ENCODE peak calls at places on chromosomes 6 and 20, in ten cellular contexts. One of them, this sample, is unnamed.

GRCh38 chr6:119079288-119079809 is 885 bp upstream of the FAM184A start:
- ATAC-seq in T-cell: no peak
- ATAC-seq in lung: no peak
- ATAC-seq in CD8-positive, alpha-beta T cell: no peak
- ATAC-seq in Right ventricle myocardium superior: no peak
- ATAC-seq in HCT116: no peak
- ATAC-seq in gastroesophageal sphincter: no peak
- ATAC-seq in activated naive CD4-positive, alpha-beta T cell treated with anti-CD3 and anti-CD28 coated beads, Interleukin-2, amount 50 U/mL, for 72 hours: no peak
- ATAC-seq in Panc1: no peak
- ATAC-seq in GM23338: no peak
- ATAC-seq in this sample: no peak

GRCh38 chr20:38181207-38181693 is 16.2 kb upstream of the TGM2 start:
- ATAC-seq in T-cell: no peak
- ATAC-seq in lung: no peak
- ATAC-seq in CD8-positive, alpha-beta T cell: no peak
- ATAC-seq in Right ventricle myocardium superior: no peak
- ATAC-seq in HCT116: peak
- ATAC-seq in gastroesophageal sphincter: no peak
- ATAC-seq in activated naive CD4-positive, alpha-beta T cell treated with anti-CD3 and anti-CD28 coated beads, Interleukin-2, amount 50 U/mL, for 72 hours: no peak
- ATAC-seq in Panc1: no peak
- ATAC-seq in GM23338: no peak
- ATAC-seq in this sample: peak

GRCh38 chr20:37335642-37336368 is 10.1 kb upstream of the SRC start:
- ATAC-seq in T-cell: no peak
- ATAC-seq in lung: peak
- ATAC-seq in CD8-positive, alpha-beta T cell: no peak
- ATAC-seq in Right ventricle myocardium superior: no peak
- ATAC-seq in HCT116: peak
- ATAC-seq in gastroesophageal sphincter: no peak
- ATAC-seq in activated naive CD4-positive, alpha-beta T cell treated with anti-CD3 and anti-CD28 coated beads, Interleukin-2, amount 50 U/mL, for 72 hours: no peak
- ATAC-seq in Panc1: peak
- ATAC-seq in GM23338: no peak
- ATAC-seq in this sample: peak

GRCh38 chr6:79673947-79674346 is 42.8 kb downstream of the SH3BGRL2 start:
- ATAC-seq in T-cell: no peak
- ATAC-seq in lung: no peak
- ATAC-seq in CD8-positive, alpha-beta T cell: no peak
- ATAC-seq in Right ventricle myocardium superior: no peak
- ATAC-seq in HCT116: no peak
- ATAC-seq in gastroesophageal sphincter: no peak
- ATAC-seq in activated naive CD4-positive, alpha-beta T cell treated with anti-CD3 and anti-CD28 coated beads, Interleukin-2, amount 50 U/mL, for 72 hours: no peak
- ATAC-seq in Panc1: no peak
- ATAC-seq in GM23338: no peak
- ATAC-seq in this sample: no peak

GRCh38 chr6:82169138-82169876 is 78.2 kb downstream of the IBTK start:
- ATAC-seq in T-cell: no peak
- ATAC-seq in lung: no peak
- ATAC-seq in CD8-positive, alpha-beta T cell: no peak
- ATAC-seq in Right ventricle myocardium superior: peak
- ATAC-seq in HCT116: no peak
- ATAC-seq in gastroesophageal sphincter: no peak
- ATAC-seq in activated naive CD4-positive, alpha-beta T cell treated with anti-CD3 and anti-CD28 coated beads, Interleukin-2, amount 50 U/mL, for 72 hours: no peak
- ATAC-seq in Panc1: no peak
- ATAC-seq in GM23338: no peak
- ATAC-seq in this sample: peak

GRCh38 chr6:117346142-117346930 is 79.4 kb downstream of the ROS1 start:
- ATAC-seq in T-cell: no peak
- ATAC-seq in lung: no peak
- ATAC-seq in CD8-positive, alpha-beta T cell: no peak
- ATAC-seq in Right ventricle myocardium superior: no peak
- ATAC-seq in HCT116: peak
- ATAC-seq in gastroesophageal sphincter: no peak
- ATAC-seq in activated naive CD4-positive, alpha-beta T cell treated with anti-CD3 and anti-CD28 coated beads, Interleukin-2, amount 50 U/mL, for 72 hours: no peak
- ATAC-seq in Panc1: no peak
- ATAC-seq in GM23338: no peak
- ATAC-seq in this sample: peak

GRCh38 chr6:85764844-85765243 is 122.2 kb upstream of the SYNCRIP start:
- ATAC-seq in T-cell: no peak
- ATAC-seq in lung: no peak
- ATAC-seq in CD8-positive, alpha-beta T cell: no peak
- ATAC-seq in Right ventricle myocardium superior: no peak
- ATAC-seq in HCT116: no peak
- ATAC-seq in gastroesophageal sphincter: no peak
- ATAC-seq in activated naive CD4-positive, alpha-beta T cell treated with anti-CD3 and anti-CD28 coated beads, Interleukin-2, amount 50 U/mL, for 72 hours: no peak
- ATAC-seq in Panc1: no peak
- ATAC-seq in GM23338: no peak
- ATAC-seq in this sample: no peak

GRCh38 chr6:37236921-37237320 is 20.7 kb upstream of the TBC1D22B start:
- ATAC-seq in T-cell: no peak
- ATAC-seq in lung: no peak
- ATAC-seq in CD8-positive, alpha-beta T cell: no peak
- ATAC-seq in Right ventricle myocardium superior: no peak
- ATAC-seq in HCT116: no peak
- ATAC-seq in gastroesophageal sphincter: no peak
- ATAC-seq in activated naive CD4-positive, alpha-beta T cell treated with anti-CD3 and anti-CD28 coated beads, Interleukin-2, amount 50 U/mL, for 72 hours: no peak
- ATAC-seq in Panc1: no peak
- ATAC-seq in GM23338: no peak
- ATAC-seq in this sample: no peak

GRCh38 chr6:24898607-24899133 is 37.1 kb downstream of the RIPOR2 start:
- ATAC-seq in T-cell: no peak
- ATAC-seq in lung: no peak
- ATAC-seq in CD8-positive, alpha-beta T cell: no peak
- ATAC-seq in Right ventricle myocardium superior: no peak
- ATAC-seq in HCT116: no peak
- ATAC-seq in gastroesophageal sphincter: no peak
- ATAC-seq in activated naive CD4-positive, alpha-beta T cell treated with anti-CD3 and anti-CD28 coated beads, Interleukin-2, amount 50 U/mL, for 72 hours: peak
- ATAC-seq in Panc1: no peak
- ATAC-seq in GM23338: no peak
- ATAC-seq in this sample: no peak

GRCh38 chr6:94300424-94301144 is 881.2 kb upstream of the EPHA7 start:
- ATAC-seq in T-cell: no peak
- ATAC-seq in lung: no peak
- ATAC-seq in CD8-positive, alpha-beta T cell: no peak
- ATAC-seq in Right ventricle myocardium superior: peak
- ATAC-seq in HCT116: no peak
- ATAC-seq in gastroesophageal sphincter: no peak
- ATAC-seq in activated naive CD4-positive, alpha-beta T cell treated with anti-CD3 and anti-CD28 coated beads, Interleukin-2, amount 50 U/mL, for 72 hours: no peak
- ATAC-seq in Panc1: no peak
- ATAC-seq in GM23338: no peak
- ATAC-seq in this sample: no peak

GRCh38 chr6:63307581-63308246 is 12.1 kb downstream of the LGSN start:
- ATAC-seq in T-cell: no peak
- ATAC-seq in lung: no peak
- ATAC-seq in CD8-positive, alpha-beta T cell: no peak
- ATAC-seq in Right ventricle myocardium superior: peak
- ATAC-seq in HCT116: peak
- ATAC-seq in gastroesophageal sphincter: no peak
- ATAC-seq in activated naive CD4-positive, alpha-beta T cell treated with anti-CD3 and anti-CD28 coated beads, Interleukin-2, amount 50 U/mL, for 72 hours: peak
- ATAC-seq in Panc1: peak
- ATAC-seq in GM23338: peak
- ATAC-seq in this sample: peak

GRCh38 chr6:5672581-5673011 is 334.1 kb downstream of the NRN1 start:
- ATAC-seq in T-cell: no peak
- ATAC-seq in lung: peak
- ATAC-seq in CD8-positive, alpha-beta T cell: no peak
- ATAC-seq in Right ventricle myocardium superior: peak
- ATAC-seq in HCT116: no peak
- ATAC-seq in gastroesophageal sphincter: peak
- ATAC-seq in activated naive CD4-positive, alpha-beta T cell treated with anti-CD3 and anti-CD28 coated beads, Interleukin-2, amount 50 U/mL, for 72 hours: no peak
- ATAC-seq in Panc1: no peak
- ATAC-seq in GM23338: peak
- ATAC-seq in this sample: peak

GRCh38 chr6:27760464-27760863 is 151.7 kb downstream of the OR2B2 start:
- ATAC-seq in T-cell: no peak
- ATAC-seq in lung: no peak
- ATAC-seq in CD8-positive, alpha-beta T cell: no peak
- ATAC-seq in Right ventricle myocardium superior: no peak
- ATAC-seq in HCT116: no peak
- ATAC-seq in gastroesophageal sphincter: no peak
- ATAC-seq in activated naive CD4-positive, alpha-beta T cell treated with anti-CD3 and anti-CD28 coated beads, Interleukin-2, amount 50 U/mL, for 72 hours: no peak
- ATAC-seq in Panc1: no peak
- ATAC-seq in GM23338: no peak
- ATAC-seq in this sample: no peak

GRCh38 chr6:116557863-116558262 is 4.3 kb downstream of the CALHM4 start:
- ATAC-seq in T-cell: no peak
- ATAC-seq in lung: peak
- ATAC-seq in CD8-positive, alpha-beta T cell: no peak
- ATAC-seq in Right ventricle myocardium superior: peak
- ATAC-seq in HCT116: peak
- ATAC-seq in gastroesophageal sphincter: no peak
- ATAC-seq in activated naive CD4-positive, alpha-beta T cell treated with anti-CD3 and anti-CD28 coated beads, Interleukin-2, amount 50 U/mL, for 72 hours: no peak
- ATAC-seq in Panc1: peak
- ATAC-seq in GM23338: no peak
- ATAC-seq in this sample: peak

GRCh38 chr6:34904990-34905613 is 16.0 kb downstream of the ANKS1A start:
- ATAC-seq in T-cell: no peak
- ATAC-seq in lung: no peak
- ATAC-seq in CD8-positive, alpha-beta T cell: no peak
- ATAC-seq in Right ventricle myocardium superior: no peak
- ATAC-seq in HCT116: no peak
- ATAC-seq in gastroesophageal sphincter: no peak
- ATAC-seq in activated naive CD4-positive, alpha-beta T cell treated with anti-CD3 and anti-CD28 coated beads, Interleukin-2, amount 50 U/mL, for 72 hours: no peak
- ATAC-seq in Panc1: no peak
- ATAC-seq in GM23338: no peak
- ATAC-seq in this sample: no peak

GRCh38 chr20:57397693-57398108 is 6.5 kb downstream of the RBM38 start:
- ATAC-seq in T-cell: peak
- ATAC-seq in lung: no peak
- ATAC-seq in CD8-positive, alpha-beta T cell: peak
- ATAC-seq in Right ventricle myocardium superior: no peak
- ATAC-seq in HCT116: no peak
- ATAC-seq in gastroesophageal sphincter: no peak
- ATAC-seq in activated naive CD4-positive, alpha-beta T cell treated with anti-CD3 and anti-CD28 coated beads, Interleukin-2, amount 50 U/mL, for 72 hours: peak
- ATAC-seq in Panc1: no peak
- ATAC-seq in GM23338: no peak
- ATAC-seq in this sample: no peak

GRCh38 chr6:47321582-47321981 is 11.9 kb upstream of the TNFRSF21 start:
- ATAC-seq in T-cell: no peak
- ATAC-seq in lung: no peak
- ATAC-seq in CD8-positive, alpha-beta T cell: no peak
- ATAC-seq in Right ventricle myocardium superior: no peak
- ATAC-seq in HCT116: no peak
- ATAC-seq in gastroesophageal sphincter: no peak
- ATAC-seq in activated naive CD4-positive, alpha-beta T cell treated with anti-CD3 and anti-CD28 coated beads, Interleukin-2, amount 50 U/mL, for 72 hours: no peak
- ATAC-seq in Panc1: no peak
- ATAC-seq in GM23338: no peak
- ATAC-seq in this sample: no peak

GRCh38 chr6:38632490-38632889 is 7.2 kb downstream of the BTBD9 start:
- ATAC-seq in T-cell: no peak
- ATAC-seq in lung: no peak
- ATAC-seq in CD8-positive, alpha-beta T cell: no peak
- ATAC-seq in Right ventricle myocardium superior: no peak
- ATAC-seq in HCT116: no peak
- ATAC-seq in gastroesophageal sphincter: no peak
- ATAC-seq in activated naive CD4-positive, alpha-beta T cell treated with anti-CD3 and anti-CD28 coated beads, Interleukin-2, amount 50 U/mL, for 72 hours: no peak
- ATAC-seq in Panc1: no peak
- ATAC-seq in GM23338: no peak
- ATAC-seq in this sample: no peak

GRCh38 chr6:110285306-110286060 is 72.7 kb downstream of the METTL24 start:
- ATAC-seq in T-cell: no peak
- ATAC-seq in lung: no peak
- ATAC-seq in CD8-positive, alpha-beta T cell: no peak
- ATAC-seq in Right ventricle myocardium superior: no peak
- ATAC-seq in HCT116: no peak
- ATAC-seq in gastroesophageal sphincter: no peak
- ATAC-seq in activated naive CD4-positive, alpha-beta T cell treated with anti-CD3 and anti-CD28 coated beads, Interleukin-2, amount 50 U/mL, for 72 hours: no peak
- ATAC-seq in Panc1: no peak
- ATAC-seq in GM23338: peak
- ATAC-seq in this sample: no peak

GRCh38 chr6:15431762-15432495 is 186.1 kb downstream of the JARID2 start:
- ATAC-seq in T-cell: no peak
- ATAC-seq in lung: peak
- ATAC-seq in CD8-positive, alpha-beta T cell: no peak
- ATAC-seq in Right ventricle myocardium superior: peak
- ATAC-seq in HCT116: no peak
- ATAC-seq in gastroesophageal sphincter: no peak
- ATAC-seq in activated naive CD4-positive, alpha-beta T cell treated with anti-CD3 and anti-CD28 coated beads, Interleukin-2, amount 50 U/mL, for 72 hours: no peak
- ATAC-seq in Panc1: no peak
- ATAC-seq in GM23338: peak
- ATAC-seq in this sample: no peak

GRCh38 chr6:98871057-98871456 is 36.7 kb downstream of the POU3F2 start:
- ATAC-seq in T-cell: no peak
- ATAC-seq in lung: no peak
- ATAC-seq in CD8-positive, alpha-beta T cell: no peak
- ATAC-seq in Right ventricle myocardium superior: no peak
- ATAC-seq in HCT116: no peak
- ATAC-seq in gastroesophageal sphincter: no peak
- ATAC-seq in activated naive CD4-positive, alpha-beta T cell treated with anti-CD3 and anti-CD28 coated beads, Interleukin-2, amount 50 U/mL, for 72 hours: no peak
- ATAC-seq in Panc1: peak
- ATAC-seq in GM23338: no peak
- ATAC-seq in this sample: no peak

This sample was measured in SK-N-SH treated with all-trans-retinoic acid at 6 μM for 48 hours.